ENCODE peak calls at places on chromosome 14, in eight cellular contexts. One of them, this sample, is unnamed.

GRCh38 chr14:29643415-29644206 is 284.0 kb downstream of the PRKD1 start:
- DNase-seq in left ventricle myocardium inferior: no peak
- DNase-seq in mesothelial cell of epicardium: no peak
- DNase-seq in GM06990: no peak
- DNase-seq in thoracic aorta: no peak
- DNase-seq in epithelial cell of esophagus: no peak
- DNase-seq in spleen: no peak
- DNase-seq in B cell: no peak
- DNase-seq in this sample: no peak

GRCh38 chr14:75295061-75295461 is 16.4 kb downstream of the FOS start:
- DNase-seq in left ventricle myocardium inferior: peak
- DNase-seq in mesothelial cell of epicardium: no peak
- DNase-seq in GM06990: no peak
- DNase-seq in thoracic aorta: no peak
- DNase-seq in epithelial cell of esophagus: peak
- DNase-seq in spleen: peak
- DNase-seq in B cell: peak
- DNase-seq in this sample: peak

GRCh38 chr14:71452535-71452934 is 479.7 kb upstream of the RGS6 start:
- DNase-seq in left ventricle myocardium inferior: no peak
- DNase-seq in mesothelial cell of epicardium: no peak
- DNase-seq in GM06990: no peak
- DNase-seq in thoracic aorta: no peak
- DNase-seq in epithelial cell of esophagus: no peak
- DNase-seq in spleen: no peak
- DNase-seq in B cell: no peak
- DNase-seq in this sample: no peak

GRCh38 chr14:29814153-29815057 is 113.2 kb downstream of the PRKD1 start:
- DNase-seq in left ventricle myocardium inferior: peak
- DNase-seq in mesothelial cell of epicardium: no peak
- DNase-seq in GM06990: no peak
- DNase-seq in thoracic aorta: no peak
- DNase-seq in epithelial cell of esophagus: no peak
- DNase-seq in spleen: no peak
- DNase-seq in B cell: no peak
- DNase-seq in this sample: no peak

GRCh38 chr14:96195441-96196081 is 9.1 kb upstream of the BDKRB2 start:
- DNase-seq in left ventricle myocardium inferior: no peak
- DNase-seq in mesothelial cell of epicardium: no peak
- DNase-seq in GM06990: no peak
- DNase-seq in thoracic aorta: no peak
- DNase-seq in epithelial cell of esophagus: no peak
- DNase-seq in spleen: no peak
- DNase-seq in B cell: no peak
- DNase-seq in this sample: no peak

GRCh38 chr14:104596451-104596918 is 8.1 kb downstream of the TMEM179 start:
- DNase-seq in left ventricle myocardium inferior: peak
- DNase-seq in mesothelial cell of epicardium: no peak
- DNase-seq in GM06990: no peak
- DNase-seq in thoracic aorta: no peak
- DNase-seq in epithelial cell of esophagus: no peak
- DNase-seq in spleen: peak
- DNase-seq in B cell: no peak
- DNase-seq in this sample: no peak

GRCh38 chr14:66965831-66966230 is 223.4 kb upstream of the GARIN2 start:
- DNase-seq in left ventricle myocardium inferior: no peak
- DNase-seq in mesothelial cell of epicardium: no peak
- DNase-seq in GM06990: no peak
- DNase-seq in thoracic aorta: no peak
- DNase-seq in epithelial cell of esophagus: peak
- DNase-seq in spleen: no peak
- DNase-seq in B cell: no peak
- DNase-seq in this sample: no peak

GRCh38 chr14:52355016-52355430 is 40.9 kb downstream of the PTGER2 start:
- DNase-seq in left ventricle myocardium inferior: no peak
- DNase-seq in mesothelial cell of epicardium: no peak
- DNase-seq in GM06990: no peak
- DNase-seq in thoracic aorta: no peak
- DNase-seq in epithelial cell of esophagus: peak
- DNase-seq in spleen: no peak
- DNase-seq in B cell: no peak
- DNase-seq in this sample: no peak

GRCh38 chr14:59771577-59771976 is 99.0 kb downstream of the RTN1 start:
- DNase-seq in left ventricle myocardium inferior: no peak
- DNase-seq in mesothelial cell of epicardium: no peak
- DNase-seq in GM06990: no peak
- DNase-seq in thoracic aorta: no peak
- DNase-seq in epithelial cell of esophagus: peak
- DNase-seq in spleen: no peak
- DNase-seq in B cell: no peak
- DNase-seq in this sample: no peak

GRCh38 chr14:101683365-101683764 is 78.1 kb upstream of the PPP2R5C start:
- DNase-seq in left ventricle myocardium inferior: no peak
- DNase-seq in mesothelial cell of epicardium: no peak
- DNase-seq in GM06990: no peak
- DNase-seq in thoracic aorta: no peak
- DNase-seq in epithelial cell of esophagus: no peak
- DNase-seq in spleen: no peak
- DNase-seq in B cell: no peak
- DNase-seq in this sample: no peak

GRCh38 chr14:98462908-98463307 is 809.1 kb downstream of the BCL11B start:
- DNase-seq in left ventricle myocardium inferior: no peak
- DNase-seq in mesothelial cell of epicardium: no peak
- DNase-seq in GM06990: no peak
- DNase-seq in thoracic aorta: no peak
- DNase-seq in epithelial cell of esophagus: no peak
- DNase-seq in spleen: no peak
- DNase-seq in B cell: no peak
- DNase-seq in this sample: no peak

GRCh38 chr14:32233292-32233691 is 30.2 kb upstream of the RNU6-8 start:
- DNase-seq in left ventricle myocardium inferior: no peak
- DNase-seq in mesothelial cell of epicardium: no peak
- DNase-seq in GM06990: no peak
- DNase-seq in thoracic aorta: no peak
- DNase-seq in epithelial cell of esophagus: no peak
- DNase-seq in spleen: no peak
- DNase-seq in B cell: no peak
- DNase-seq in this sample: no peak

GRCh38 chr14:32232481-32232880 is 29.4 kb upstream of the RNU6-8 start:
- DNase-seq in left ventricle myocardium inferior: no peak
- DNase-seq in mesothelial cell of epicardium: no peak
- DNase-seq in GM06990: no peak
- DNase-seq in thoracic aorta: no peak
- DNase-seq in epithelial cell of esophagus: peak
- DNase-seq in spleen: no peak
- DNase-seq in B cell: no peak
- DNase-seq in this sample: no peak

GRCh38 chr14:32226051-32226450 is 23.0 kb upstream of the RNU6-8 start:
- DNase-seq in left ventricle myocardium inferior: no peak
- DNase-seq in mesothelial cell of epicardium: no peak
- DNase-seq in GM06990: no peak
- DNase-seq in thoracic aorta: no peak
- DNase-seq in epithelial cell of esophagus: peak
- DNase-seq in spleen: no peak
- DNase-seq in B cell: no peak
- DNase-seq in this sample: no peak

GRCh38 chr14:32230695-32231280 is 27.7 kb upstream of the RNU6-8 start:
- DNase-seq in left ventricle myocardium inferior: no peak
- DNase-seq in mesothelial cell of epicardium: no peak
- DNase-seq in GM06990: no peak
- DNase-seq in thoracic aorta: no peak
- DNase-seq in epithelial cell of esophagus: peak
- DNase-seq in spleen: no peak
- DNase-seq in B cell: no peak
- DNase-seq in this sample: no peak

DNA sequence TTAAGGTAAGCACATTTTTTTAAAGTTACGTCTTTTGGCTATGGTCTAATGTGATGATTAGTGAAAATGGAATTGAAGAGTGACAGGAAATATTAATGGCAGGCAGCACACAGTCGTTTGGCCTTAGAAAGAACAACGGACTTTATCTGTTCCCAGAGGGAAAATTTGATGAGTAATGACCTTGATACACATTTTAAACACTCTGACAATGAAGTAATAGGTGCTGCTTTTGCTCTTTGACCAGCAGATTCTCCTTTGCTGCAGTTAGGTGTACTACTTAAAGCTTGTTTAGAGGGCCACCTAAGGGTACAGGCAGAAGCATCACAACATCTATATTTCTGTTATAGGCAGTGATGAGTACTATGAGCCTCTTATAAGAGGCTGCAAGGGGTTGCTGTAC is 27.1 kb upstream of the RNU6-8 start:
- DNase-seq in left ventricle myocardium inferior: no peak
- DNase-seq in mesothelial cell of epicardium: no peak
- DNase-seq in GM06990: no peak
- DNase-seq in thoracic aorta: no peak
- DNase-seq in epithelial cell of esophagus: peak
- DNase-seq in spleen: no peak
- DNase-seq in B cell: no peak
- DNase-seq in this sample: no peak
- TF ChIP-seq CTCF in left ventricle myocardium inferior: no peak
- TF ChIP-seq CTCF in mesothelial cell of epicardium: no peak
- TF ChIP-seq CTCF in GM06990: no peak
- TF ChIP-seq CTCF in thoracic aorta: no peak
- TF ChIP-seq CTCF in epithelial cell of esophagus: no peak
- TF ChIP-seq CTCF in spleen: no peak
- TF ChIP-seq CTCF in B cell: no peak
- TF ChIP-seq CTCF in this sample: no peak

DNA sequence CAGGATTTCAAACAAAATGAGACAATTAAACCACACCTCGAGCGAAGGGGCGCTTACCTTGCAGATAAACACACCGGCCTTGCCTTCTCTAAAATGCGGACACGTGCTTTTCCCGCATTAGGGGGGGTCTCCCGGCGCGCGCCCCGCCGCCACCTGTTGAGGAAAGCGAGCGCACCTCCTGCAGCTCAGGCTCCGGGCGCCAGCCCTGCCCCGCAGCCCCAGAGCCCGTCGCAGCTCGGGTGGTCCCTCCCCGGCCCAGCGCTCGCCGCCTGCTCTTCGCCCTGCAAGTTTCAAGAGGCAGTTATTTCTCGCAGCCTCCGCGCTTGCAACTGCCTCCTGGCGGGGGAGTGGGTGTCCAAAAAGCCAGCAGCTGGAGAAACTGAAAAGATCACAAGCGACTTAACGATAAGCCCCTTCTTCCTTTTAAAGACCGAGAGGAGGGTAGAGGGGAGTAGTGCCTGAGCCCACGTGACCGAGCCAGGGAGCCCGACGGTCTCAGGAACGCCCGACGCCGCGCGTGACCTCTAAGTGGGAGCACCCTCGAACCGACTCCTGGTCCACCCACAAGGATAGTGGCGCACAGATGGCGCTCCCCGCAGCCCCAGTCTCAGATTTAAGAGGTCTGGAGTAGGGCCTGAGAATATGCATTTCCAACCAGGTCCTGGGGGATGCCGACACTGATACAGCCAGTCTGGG is at the start of gene ESR2:
- DNase-seq in left ventricle myocardium inferior: peak
- DNase-seq in mesothelial cell of epicardium: peak
- DNase-seq in GM06990: peak
- DNase-seq in thoracic aorta: no peak
- DNase-seq in epithelial cell of esophagus: peak
- DNase-seq in spleen: peak
- DNase-seq in B cell: peak
- DNase-seq in this sample: peak
- TF ChIP-seq CTCF in left ventricle myocardium inferior: no peak
- TF ChIP-seq CTCF in mesothelial cell of epicardium: no peak
- TF ChIP-seq CTCF in GM06990: peak
- TF ChIP-seq CTCF in thoracic aorta: peak
- TF ChIP-seq CTCF in epithelial cell of esophagus: peak
- TF ChIP-seq CTCF in spleen: no peak
- TF ChIP-seq CTCF in B cell: no peak
- TF ChIP-seq CTCF in this sample: no peak

GRCh38 chr14:23344481-23344880 is 8.2 kb downstream of the SLC22A17 start:
- DNase-seq in left ventricle myocardium inferior: no peak
- DNase-seq in mesothelial cell of epicardium: no peak
- DNase-seq in GM06990: no peak
- DNase-seq in thoracic aorta: no peak
- DNase-seq in epithelial cell of esophagus: no peak
- DNase-seq in spleen: no peak
- DNase-seq in B cell: no peak
- DNase-seq in this sample: no peak
- TF ChIP-seq CTCF in left ventricle myocardium inferior: no peak
- TF ChIP-seq CTCF in mesothelial cell of epicardium: no peak
- TF ChIP-seq CTCF in GM06990: peak
- TF ChIP-seq CTCF in thoracic aorta: no peak
- TF ChIP-seq CTCF in epithelial cell of esophagus: no peak
- TF ChIP-seq CTCF in spleen: no peak
- TF ChIP-seq CTCF in B cell: no peak
- TF ChIP-seq CTCF in this sample: no peak

GRCh38 chr14:68593806-68594536 is 198.9 kb downstream of the ZFP36L1 start:
- DNase-seq in left ventricle myocardium inferior: no peak
- DNase-seq in mesothelial cell of epicardium: no peak
- DNase-seq in GM06990: no peak
- DNase-seq in thoracic aorta: no peak
- DNase-seq in epithelial cell of esophagus: no peak
- DNase-seq in spleen: no peak
- DNase-seq in B cell: no peak
- DNase-seq in this sample: peak

GRCh38 chr14:68598089-68598488 is 194.8 kb downstream of the ZFP36L1 start:
- DNase-seq in left ventricle myocardium inferior: no peak
- DNase-seq in mesothelial cell of epicardium: no peak
- DNase-seq in GM06990: no peak
- DNase-seq in thoracic aorta: no peak
- DNase-seq in epithelial cell of esophagus: no peak
- DNase-seq in spleen: no peak
- DNase-seq in B cell: no peak
- DNase-seq in this sample: no peak

GRCh38 chr14:68594737-68595380 is 198.0 kb downstream of the ZFP36L1 start:
- DNase-seq in left ventricle myocardium inferior: no peak
- DNase-seq in mesothelial cell of epicardium: no peak
- DNase-seq in GM06990: no peak
- DNase-seq in thoracic aorta: no peak
- DNase-seq in epithelial cell of esophagus: peak
- DNase-seq in spleen: no peak
- DNase-seq in B cell: no peak
- DNase-seq in this sample: no peak

GRCh38 chr14:68596701-68597100 is 196.2 kb downstream of the ZFP36L1 start:
- DNase-seq in left ventricle myocardium inferior: no peak
- DNase-seq in mesothelial cell of epicardium: no peak
- DNase-seq in GM06990: no peak
- DNase-seq in thoracic aorta: no peak
- DNase-seq in epithelial cell of esophagus: no peak
- DNase-seq in spleen: no peak
- DNase-seq in B cell: no peak
- DNase-seq in this sample: no peak

DNA sequence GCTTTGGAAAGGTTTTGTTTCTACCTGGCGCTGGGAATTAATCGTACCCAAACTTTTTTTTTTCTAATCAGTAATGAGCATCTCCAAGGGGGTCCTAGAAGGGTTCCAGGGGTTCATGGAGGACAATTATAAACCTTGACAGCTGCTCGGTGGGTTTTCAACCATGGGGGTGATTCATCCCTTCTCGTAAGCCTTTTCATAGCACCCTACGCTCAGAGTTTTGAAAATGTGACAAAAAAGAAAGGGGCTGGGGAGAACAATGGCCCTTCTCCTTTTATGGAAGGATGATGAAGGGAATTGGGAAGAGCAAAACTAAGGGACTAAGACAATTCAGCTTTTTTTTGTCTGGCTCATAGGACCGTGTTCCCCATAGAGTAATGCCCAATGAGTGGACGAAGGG is 196.7 kb downstream of the ZFP36L1 start:
- DNase-seq in left ventricle myocardium inferior: no peak
- DNase-seq in mesothelial cell of epicardium: no peak
- DNase-seq in GM06990: no peak
- DNase-seq in thoracic aorta: no peak
- DNase-seq in epithelial cell of esophagus: no peak
- DNase-seq in spleen: no peak
- DNase-seq in B cell: no peak
- DNase-seq in this sample: no peak
- TF ChIP-seq CTCF in left ventricle myocardium inferior: no peak
- TF ChIP-seq CTCF in mesothelial cell of epicardium: no peak
- TF ChIP-seq CTCF in GM06990: no peak
- TF ChIP-seq CTCF in thoracic aorta: no peak
- TF ChIP-seq CTCF in epithelial cell of esophagus: no peak
- TF ChIP-seq CTCF in spleen: no peak
- TF ChIP-seq CTCF in B cell: no peak
- TF ChIP-seq CTCF in this sample: no peak

This sample was measured in nephron progenitor cell.